ENCODE peak calls at places on chromosomes 3 and 15, in six cellular contexts. One of them, this sample, is unnamed.

GRCh38 chr3:43629254-43629653 is 7.4 kb upstream of the ANO10 start:
- DNase-seq in bronchial epithelial cell: no peak
- DNase-seq in fibroblast of pulmonary artery: no peak
- DNase-seq in GM12865: no peak
- DNase-seq in PC-9: no peak
- DNase-seq in neural progenitor cell: no peak
- DNase-seq in this sample: no peak

GRCh38 chr3:52844290-52844985 is 9.6 kb upstream of the MUSTN1 start:
- DNase-seq in bronchial epithelial cell: no peak
- DNase-seq in fibroblast of pulmonary artery: no peak
- DNase-seq in GM12865: no peak
- DNase-seq in PC-9: no peak
- DNase-seq in neural progenitor cell: no peak
- DNase-seq in this sample: no peak

GRCh38 chr3:36434682-36435426 is 54.5 kb downstream of the STAC start:
- DNase-seq in bronchial epithelial cell: peak; percentile 21
- DNase-seq in fibroblast of pulmonary artery: peak; percentile 25
- DNase-seq in GM12865: no peak
- DNase-seq in PC-9: no peak
- DNase-seq in neural progenitor cell: no peak
- DNase-seq in this sample: peak; percentile 32

GRCh38 chr15:97615114-97615513 is 345.4 kb upstream of the ARRDC4 start:
- DNase-seq in bronchial epithelial cell: no peak
- DNase-seq in fibroblast of pulmonary artery: no peak
- DNase-seq in GM12865: no peak
- DNase-seq in PC-9: no peak
- DNase-seq in neural progenitor cell: no peak
- DNase-seq in this sample: no peak

GRCh38 chr3:33926998-33927605 is 128.7 kb downstream of the PDCD6IP start:
- DNase-seq in bronchial epithelial cell: no peak
- DNase-seq in fibroblast of pulmonary artery: no peak
- DNase-seq in GM12865: no peak
- DNase-seq in PC-9: no peak
- DNase-seq in neural progenitor cell: no peak
- DNase-seq in this sample: no peak

GRCh38 chr3:78086150-78086549 is 1046.3 kb downstream of the ROBO2 start:
- DNase-seq in bronchial epithelial cell: peak; percentile 74
- DNase-seq in fibroblast of pulmonary artery: no peak
- DNase-seq in GM12865: no peak
- DNase-seq in PC-9: no peak
- DNase-seq in neural progenitor cell: no peak
- DNase-seq in this sample: peak; percentile 22

GRCh38 chr15:100901702-100902435 is 17.3 kb upstream of the LRRK1 start:
- DNase-seq in bronchial epithelial cell: no peak
- DNase-seq in fibroblast of pulmonary artery: no peak
- DNase-seq in GM12865: no peak
- DNase-seq in PC-9: no peak
- DNase-seq in neural progenitor cell: no peak
- DNase-seq in this sample: peak; percentile 13

GRCh38 chr3:32435911-32436815 is 44.5 kb downstream of the CMTM7 start:
- DNase-seq in bronchial epithelial cell: no peak
- DNase-seq in fibroblast of pulmonary artery: no peak
- DNase-seq in GM12865: peak; percentile 49
- DNase-seq in PC-9: no peak
- DNase-seq in neural progenitor cell: no peak
- DNase-seq in this sample: no peak

GRCh38 chr3:195905970-195906864 is 2.1 kb downstream of the TNK2 start:
- DNase-seq in bronchial epithelial cell: peak; percentile 84
- DNase-seq in fibroblast of pulmonary artery: no peak
- DNase-seq in GM12865: peak; percentile 48
- DNase-seq in PC-9: peak; percentile 63
- DNase-seq in neural progenitor cell: no peak
- DNase-seq in this sample: peak; percentile 77

GRCh38 chr3:20104167-20104661 is 64.0 kb downstream of the KAT2B start:
- DNase-seq in bronchial epithelial cell: no peak
- DNase-seq in fibroblast of pulmonary artery: no peak
- DNase-seq in GM12865: peak; percentile 16
- DNase-seq in PC-9: no peak
- DNase-seq in neural progenitor cell: no peak
- DNase-seq in this sample: no peak

GRCh38 chr3:177479630-177480029 is 282.3 kb upstream of the TBL1XR1 start:
- DNase-seq in bronchial epithelial cell: no peak
- DNase-seq in fibroblast of pulmonary artery: no peak
- DNase-seq in GM12865: no peak
- DNase-seq in PC-9: no peak
- DNase-seq in neural progenitor cell: no peak
- DNase-seq in this sample: no peak

GRCh38 chr15:73928971-73929627 is 2.8 kb downstream of the LOXL1 start:
- DNase-seq in bronchial epithelial cell: no peak
- DNase-seq in fibroblast of pulmonary artery: no peak
- DNase-seq in GM12865: no peak
- DNase-seq in PC-9: no peak
- DNase-seq in neural progenitor cell: peak; percentile 55
- DNase-seq in this sample: no peak

GRCh38 chr15:73927003-73927475 is 777 bp downstream of the LOXL1 start:
- DNase-seq in bronchial epithelial cell: no peak
- DNase-seq in fibroblast of pulmonary artery: no peak
- DNase-seq in GM12865: no peak
- DNase-seq in PC-9: peak; percentile 51
- DNase-seq in neural progenitor cell: peak; percentile 78
- DNase-seq in this sample: peak; percentile 68

GRCh38 chr15:73926191-73927002 is at the start of gene LOXL1:
- DNase-seq in bronchial epithelial cell: peak; percentile 53
- DNase-seq in fibroblast of pulmonary artery: peak; percentile 89
- DNase-seq in GM12865: no peak
- DNase-seq in PC-9: peak; percentile 48
- DNase-seq in neural progenitor cell: peak; percentile 91
- DNase-seq in this sample: peak; percentile 92

GRCh38 chr15:73928241-73928579 is 1.9 kb downstream of the LOXL1 start:
- DNase-seq in bronchial epithelial cell: no peak
- DNase-seq in fibroblast of pulmonary artery: no peak
- DNase-seq in GM12865: no peak
- DNase-seq in PC-9: peak; percentile 58
- DNase-seq in neural progenitor cell: no peak
- DNase-seq in this sample: no peak

GRCh38 chr15:73927476-73928240 is 1.4 kb downstream of the LOXL1 start:
- DNase-seq in bronchial epithelial cell: no peak
- DNase-seq in fibroblast of pulmonary artery: peak; percentile 46
- DNase-seq in GM12865: peak; percentile 19
- DNase-seq in PC-9: peak; percentile 49
- DNase-seq in neural progenitor cell: peak; percentile 82
- DNase-seq in this sample: peak; percentile 82
- TF ChIP-seq CTCF in bronchial epithelial cell: peak; percentile 66
- TF ChIP-seq CTCF in fibroblast of pulmonary artery: peak; percentile 40
- TF ChIP-seq CTCF in GM12865: peak; percentile 18
- TF ChIP-seq CTCF in PC-9: peak; percentile 76
- TF ChIP-seq CTCF in neural progenitor cell: peak; percentile 67
- TF ChIP-seq CTCF in this sample: peak; percentile 50

DNA sequence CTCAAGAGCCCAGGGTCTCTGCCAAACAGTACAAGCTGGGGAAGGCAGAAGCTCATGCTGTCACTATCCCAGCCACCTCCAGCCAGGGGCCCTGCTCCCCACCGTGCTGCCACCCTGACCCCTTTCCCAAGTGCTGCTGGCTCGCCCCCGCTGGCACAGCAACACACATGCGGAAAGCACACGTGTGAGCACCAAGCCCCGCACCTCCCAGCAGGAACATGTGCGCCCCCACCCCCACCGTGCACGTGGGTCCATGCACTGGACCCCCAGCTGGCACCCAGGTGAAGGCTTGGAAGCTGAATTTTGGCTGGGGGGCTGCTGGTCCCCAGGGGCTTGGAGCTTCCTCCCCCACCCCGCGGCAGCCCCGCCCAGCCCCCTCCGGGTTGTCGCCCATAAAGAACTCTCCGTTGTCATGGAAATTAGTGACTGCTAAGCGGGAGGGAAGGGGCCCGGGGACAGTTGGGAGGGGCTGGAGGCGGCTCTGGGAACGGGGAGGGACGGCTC is 703 bp downstream of the CAMKV start:
- DNase-seq in bronchial epithelial cell: no peak
- DNase-seq in fibroblast of pulmonary artery: no peak
- DNase-seq in GM12865: no peak
- DNase-seq in PC-9: no peak
- DNase-seq in neural progenitor cell: peak; percentile 62
- DNase-seq in this sample: no peak
- H3K4me3 ChIP-seq in bronchial epithelial cell: no peak overlapping the region
- H3K4me3 ChIP-seq in fibroblast of pulmonary artery: no peak overlapping the region
- H3K4me3 ChIP-seq in GM12865: no peak overlapping the region
- H3K4me3 ChIP-seq in PC-9: no peak overlapping the region
- H3K4me3 ChIP-seq in neural progenitor cell: peak overlapping the region; percentile 47
- H3K4me3 ChIP-seq in this sample: no peak overlapping the region

DNA sequence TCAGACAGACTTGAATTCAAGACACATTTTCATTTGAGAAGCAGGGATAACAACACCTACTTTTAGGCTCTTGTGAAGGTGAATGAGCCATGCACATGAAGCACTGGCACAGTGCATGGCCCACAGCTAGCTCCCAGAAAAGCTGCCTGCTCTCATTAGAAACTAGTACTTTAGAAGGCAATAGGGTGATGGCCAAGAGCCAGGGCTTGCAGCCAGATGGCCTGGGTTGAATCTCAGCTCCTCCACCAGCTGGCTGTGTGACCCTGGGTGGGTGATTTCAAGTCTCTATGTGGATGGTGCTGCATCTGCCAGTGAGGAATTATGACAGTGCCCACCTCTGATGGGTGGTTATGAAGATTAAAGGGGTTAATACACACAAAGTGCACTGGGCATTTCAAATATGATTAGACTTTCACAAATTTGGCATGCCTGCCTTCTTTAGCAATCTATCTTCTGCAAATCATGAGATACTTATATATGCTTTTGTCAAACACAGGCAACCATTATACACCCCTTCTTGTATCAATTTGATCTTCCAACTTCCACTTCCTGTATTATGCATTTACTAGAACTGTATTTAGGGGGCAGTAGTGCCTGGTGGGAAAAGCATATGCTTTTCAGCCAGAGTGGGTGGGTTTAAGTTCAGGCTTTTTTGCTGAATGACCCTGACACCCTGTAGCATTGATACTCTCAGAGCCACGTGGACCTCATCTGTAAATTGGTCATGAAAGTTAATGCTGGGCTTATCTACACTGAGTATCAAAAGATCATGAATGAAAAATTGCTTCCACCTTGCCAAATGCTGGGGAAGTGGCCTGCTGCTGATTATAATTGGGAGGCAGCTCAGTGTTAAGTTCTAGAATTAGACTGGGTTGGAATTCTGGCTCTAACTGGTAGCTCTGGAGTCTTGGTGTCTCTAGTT is 34.7 kb upstream of the RBP1 start:
- DNase-seq in bronchial epithelial cell: no peak
- DNase-seq in fibroblast of pulmonary artery: peak; percentile 9
- DNase-seq in GM12865: no peak
- DNase-seq in PC-9: no peak
- DNase-seq in neural progenitor cell: no peak
- DNase-seq in this sample: no peak
- TF ChIP-seq CTCF in bronchial epithelial cell: no peak
- TF ChIP-seq CTCF in fibroblast of pulmonary artery: no peak
- TF ChIP-seq CTCF in GM12865: no peak
- TF ChIP-seq CTCF in PC-9: no peak
- TF ChIP-seq CTCF in neural progenitor cell: peak; percentile 7
- TF ChIP-seq CTCF in this sample: no peak

GRCh38 chr3:129046732-129047552 is 13.6 kb upstream of the GP9 start:
- DNase-seq in bronchial epithelial cell: no peak
- DNase-seq in fibroblast of pulmonary artery: no peak
- DNase-seq in GM12865: no peak
- DNase-seq in PC-9: no peak
- DNase-seq in neural progenitor cell: no peak
- DNase-seq in this sample: no peak

GRCh38 chr3:129046037-129046731 is 14.4 kb upstream of the GP9 start:
- DNase-seq in bronchial epithelial cell: no peak
- DNase-seq in fibroblast of pulmonary artery: no peak
- DNase-seq in GM12865: no peak
- DNase-seq in PC-9: no peak
- DNase-seq in neural progenitor cell: no peak
- DNase-seq in this sample: no peak

GRCh38 chr3:129040579-129041300 is 19.8 kb upstream of the GP9 start:
- DNase-seq in bronchial epithelial cell: no peak
- DNase-seq in fibroblast of pulmonary artery: no peak
- DNase-seq in GM12865: no peak
- DNase-seq in PC-9: no peak
- DNase-seq in neural progenitor cell: peak; percentile 21
- DNase-seq in this sample: no peak

GRCh38 chr3:129047553-129047839 is 13.1 kb upstream of the GP9 start:
- DNase-seq in bronchial epithelial cell: no peak
- DNase-seq in fibroblast of pulmonary artery: no peak
- DNase-seq in GM12865: no peak
- DNase-seq in PC-9: no peak
- DNase-seq in neural progenitor cell: no peak
- DNase-seq in this sample: no peak

GRCh38 chr3:129045675-129046036 is 14.9 kb upstream of the GP9 start:
- DNase-seq in bronchial epithelial cell: no peak
- DNase-seq in fibroblast of pulmonary artery: no peak
- DNase-seq in GM12865: no peak
- DNase-seq in PC-9: no peak
- DNase-seq in neural progenitor cell: no peak
- DNase-seq in this sample: no peak
- H3K4me3 ChIP-seq in bronchial epithelial cell: no peak overlapping the region
- H3K4me3 ChIP-seq in fibroblast of pulmonary artery: no peak overlapping the region
- H3K4me3 ChIP-seq in GM12865: no peak overlapping the region
- H3K4me3 ChIP-seq in PC-9: no peak overlapping the region
- H3K4me3 ChIP-seq in neural progenitor cell: no peak overlapping the region
- H3K4me3 ChIP-seq in this sample: no peak overlapping the region